ENCODE peak calls at places on chromosomes 2 and 18, in eight cellular contexts. H is brain microvascular endothelial cell; S is H7; D is head of caudate nucleus; B is cardiac fibroblast; U is activated CD4-positive, alpha-beta T cell treated with anti-CD3 and anti-CD28 coated beads, Interleukin-2, amount 50 U/mL, for 24 hours; I is amniotic stem cell; E is substantia nigra. N is an unnamed sample.

GRCh38 chr18:26804474-26804873 is 61.0 kb downstream of the AQP4 start:
- DNase-seq in E (peak; percentile 20), H (no peak), B (no peak), D (peak; percentile 37), U (no peak), I (no peak), S (peak; percentile 19), N (no peak)

GRCh38 chr2:106284691-106285202 is 90.6 kb upstream of the UXS1 start:
- DNase-seq in I (no peak), U (no peak), S (no peak), D (no peak), E (no peak), H (no peak), B (no peak), N (no peak)

GRCh38 chr2:102072741-102073140 is 69.8 kb upstream of the IL1R1 start:
- DNase-seq in S (no peak), B (no peak), H (peak; percentile 61), U (no peak), D (no peak), E (no peak), I (no peak), N (no peak)

GRCh38 chr2:54757496-54757895 is 34.0 kb downstream of the EML6 start:
- DNase-seq in S (peak; percentile 37), H (no peak), I (no peak), B (peak; percentile 56), D (peak; percentile 73), E (no peak), U (no peak), N (no peak)

GRCh38 chr2:174158003-174158402 is 90.3 kb downstream of the OLA1 start:
- DNase-seq in E (no peak), U (no peak), S (peak; percentile 62), H (peak; percentile 25), D (no peak), I (no peak), B (peak; percentile 50), N (no peak)

GRCh38 chr2:238846503-238847431 is 1.1 kb upstream of the TWIST2 start:
- DNase-seq in U (no peak), E (no peak), H (no peak), I (no peak), B (peak; percentile 63), D (no peak), S (peak; percentile 79), N (no peak)

GRCh38 chr2:240139666-240140393 is 628 bp downstream of the OTOS start:
- DNase-seq in B (no peak), I (no peak), U (no peak), D (no peak), H (no peak), S (peak; percentile 83), E (no peak), N (no peak)

GRCh38 chr2:44053052-44053451 is 57.3 kb upstream of the LRPPRC start:
- DNase-seq in U (no peak), B (no peak), H (no peak), I (no peak), E (no peak), S (no peak), D (no peak), N (no peak)

GRCh38 chr2:18987592-18988073 is 370.8 kb downstream of the OSR1 start:
- DNase-seq in H (peak; percentile 98), D (peak; percentile 80), B (peak; percentile 93), E (peak; percentile 4), U (no peak), I (peak; percentile 91), S (no peak), N (no peak)

N was measured in T-cell.